ENCODE peak calls at places on chromosomes 3 and 15, in eight cellular contexts. I, X, P, V, A, M, S and N are unnamed samples.
A peak's percentile ranks its signal among the peaks of the same experiment; 100 is the strongest.

GRCh38 chr15:92453611-92454010 is 59.9 kb downstream of the ST8SIA2 start:
- DNase-seq in I (no peak), X (no peak), P (no peak), V (no peak), A (no peak), M (no peak), S (no peak), N (no peak)

GRCh38 chr3:18351823-18352744 is 73.1 kb downstream of the SATB1 start:
- DNase-seq in I (no peak), X (peak; percentile 23), P (no peak), V (no peak), A (no peak), M (no peak), S (no peak), N (no peak)

GRCh38 chr3:174333640-174334039 is 525.5 kb upstream of the NAALADL2 start:
- DNase-seq in I (no peak), X (no peak), P (no peak), V (no peak), A (no peak), M (no peak), S (no peak), N (no peak)

GRCh38 chr15:59950603-59951388 is 53.3 kb upstream of the FOXB1 start:
- DNase-seq in I (no peak), X (no peak), P (no peak), V (no peak), A (no peak), M (no peak), S (no peak), N (no peak)

GRCh38 chr3:139173372-139174108 is 128.8 kb upstream of the PRR23C start:
- DNase-seq in I (no peak), X (no peak), P (no peak), V (no peak), A (no peak), M (peak; percentile 42), S (no peak), N (peak; percentile 64)

GRCh38 chr3:184291044-184291737 is 7.8 kb upstream of the PSMD2 start:
- DNase-seq in I (no peak), X (no peak), P (no peak), V (no peak), A (no peak), M (no peak), S (no peak), N (no peak)

GRCh38 chr3:187274315-187274976 is 17.1 kb downstream of the MASP1 start:
- DNase-seq in I (no peak), X (no peak), P (no peak), V (no peak), A (no peak), M (no peak), S (no peak), N (no peak)

GRCh38 chr3:127144631-127145030 is 48.3 kb upstream of the PRR23E start:
- DNase-seq in I (no peak), X (no peak), P (no peak), V (no peak), A (no peak), M (no peak), S (no peak), N (no peak)

GRCh38 chr15:40894689-40895308 is 549 bp downstream of the VPS18 start:
- DNase-seq in I (peak; percentile 37), X (peak; percentile 49), P (peak; percentile 41), V (peak; percentile 47), A (peak; percentile 65), M (peak; percentile 93), S (peak; percentile 42), N (peak; percentile 67)

GRCh38 chr3:163306405-163306804 is 1771.9 kb downstream of the SI start:
- DNase-seq in I (no peak), X (no peak), P (no peak), V (no peak), A (no peak), M (no peak), S (no peak), N (no peak)

GRCh38 chr3:23035927-23036640 is 167.0 kb upstream of the UBE2E2 start:
- DNase-seq in I (no peak), X (no peak), P (no peak), V (peak; percentile 9), A (no peak), M (no peak), S (no peak), N (no peak)

GRCh38 chr3:133854971-133855370 is 40.7 kb downstream of the RAB6B start:
- DNase-seq in I (no peak), X (no peak), P (no peak), V (no peak), A (no peak), M (no peak), S (no peak), N (no peak)

GRCh38 chr15:90730290-90730689 is 13.1 kb downstream of the BLM start:
- DNase-seq in I (no peak), X (no peak), P (no peak), V (no peak), A (no peak), M (no peak), S (no peak), N (no peak)

GRCh38 chr15:39919740-39920509 is at the start of gene GPR176:
- DNase-seq in I (no peak), X (no peak), P (peak; percentile 9), V (no peak), A (peak; percentile 32), M (peak; percentile 91), S (no peak), N (peak; percentile 16)

GRCh38 chr3:147472846-147473245 is 63.7 kb downstream of the ZIC1 start:
- DNase-seq in I (no peak), X (no peak), P (no peak), V (no peak), A (no peak), M (no peak), S (no peak), N (no peak)

GRCh38 chr3:100108464-100109079 is 5.7 kb downstream of the FILIP1L start:
- DNase-seq in I (no peak), X (no peak), P (no peak), V (no peak), A (no peak), M (no peak), S (no peak), N (no peak)

GRCh38 chr3:46860381-46861292 is 2.6 kb downstream of the MYL3 start:
- DNase-seq in I (no peak), X (no peak), P (no peak), V (no peak), A (no peak), M (peak; percentile 54), S (no peak), N (peak; percentile 12)

GRCh38 chr3:131630117-131630516 is 127.3 kb upstream of the MRPL3 start:
- DNase-seq in I (no peak), X (no peak), P (no peak), V (no peak), A (peak; percentile 36), M (no peak), S (no peak), N (no peak)

GRCh38 chr3:174442317-174442682 is 416.8 kb upstream of the NAALADL2 start:
- DNase-seq in I (no peak), X (no peak), P (no peak), V (no peak), A (no peak), M (peak; percentile 43), S (no peak), N (no peak)

GRCh38 chr3:180335056-180335455 is 266.9 kb upstream of the TTC14 start:
- DNase-seq in I (no peak), X (no peak), P (no peak), V (no peak), A (no peak), M (no peak), S (no peak), N (no peak)

GRCh38 chr3:106691476-106691875 is 685.8 kb upstream of the CCDC54 start:
- DNase-seq in I (no peak), X (no peak), P (no peak), V (no peak), A (no peak), M (no peak), S (no peak), N (no peak)

GRCh38 chr3:54999159-54999558 is 71.3 kb upstream of the LRTM1 start:
- DNase-seq in I (no peak), X (no peak), P (no peak), V (no peak), A (no peak), M (peak; percentile 84), S (no peak), N (no peak)

GRCh38 chr15:40095381-40096093 is 13.1 kb downstream of the BMF start:
- DNase-seq in I (no peak), X (no peak), P (no peak), V (no peak), A (no peak), M (no peak), S (no peak), N (no peak)

GRCh38 chr3:117557469-117557868 is 847.9 kb downstream of the TUSC7 start:
- DNase-seq in I (no peak), X (peak; percentile 2), P (no peak), V (no peak), A (no peak), M (no peak), S (no peak), N (no peak)